ENCODE peak calls at places on chromosomes 4 and X, in nine cellular contexts. M is K562, E is GM12878, D is suprapubic skin, W is transverse colon, A is HepG2, I is A549, K is upper lobe of left lung, T is SK-N-SH. Y is an unnamed sample.

GRCh38 chrX:152817082-152817744 is 13.3 kb downstream of the CETN2 start:
- DNase-seq in D (no peak), A (no peak), T (peak; percentile 43), E (no peak), M (peak; percentile 53), K (no peak), I (no peak), W (peak; percentile 26), Y (no peak)

GRCh38 chr4:27861381-27861787 is 1000.7 kb downstream of the STIM2 start:
- DNase-seq in T (peak; percentile 0), D (no peak), E (no peak), W (no peak), M (no peak), K (no peak), A (peak; percentile 25), I (no peak), Y (peak; percentile 48)

GRCh38 chrX:14776901-14777300 is 96.0 kb downstream of the FANCB start:
- DNase-seq in E (no peak), A (no peak), I (no peak), W (no peak), K (no peak), M (no peak), T (no peak), D (no peak), Y (no peak)

GRCh38 chrX:53018627-53019026 is 30.0 kb upstream of the GPR173 start:
- DNase-seq in K (no peak), T (no peak), W (no peak), E (no peak), M (no peak), I (no peak), A (peak; percentile 3), D (no peak), Y (no peak)

GRCh38 chrX:108307408-108308085 is 130.7 kb downstream of the COL4A6 start:
- DNase-seq in I (no peak), A (peak; percentile 78), W (no peak), T (no peak), K (no peak), D (no peak), M (no peak), E (no peak), Y (peak; percentile 60)

GRCh38 chr4:115234405-115235093 is 121.1 kb upstream of the NDST4 start:
- DNase-seq in M (no peak), A (peak; percentile 5), T (peak; percentile 15), I (no peak), W (no peak), K (no peak), E (peak; percentile 12), D (no peak), Y (no peak)

GRCh38 chr4:54254116-54254914 is 25.2 kb downstream of the PDGFRA start:
- DNase-seq in E (no peak), K (no peak), M (no peak), W (no peak), A (no peak), T (no peak), D (no peak), I (no peak), Y (no peak)

GRCh38 chrX:47209508-47210238 is 8.8 kb upstream of the CDK16 start:
- DNase-seq in E (no peak), K (no peak), W (no peak), M (no peak), I (no peak), D (no peak), A (no peak), T (no peak), Y (no peak)

DNA sequence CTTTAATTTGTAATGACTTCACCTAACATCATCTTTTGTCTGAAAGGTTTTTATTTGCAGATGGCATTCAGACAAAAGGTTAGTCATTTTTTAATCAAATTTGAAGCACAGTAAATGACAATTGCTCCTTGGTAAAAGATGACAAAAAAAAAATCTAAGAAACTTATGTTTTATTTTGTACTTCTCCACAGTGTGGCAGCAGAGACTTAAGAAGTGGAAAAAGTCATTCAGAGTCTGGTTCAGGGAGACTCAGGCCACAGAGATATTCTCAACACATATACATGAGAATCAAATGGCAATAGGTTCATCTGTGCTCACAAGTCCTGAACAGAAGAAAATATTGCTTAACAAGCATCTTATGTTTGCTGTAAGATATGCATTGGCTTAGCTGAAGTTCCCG is 436.2 kb downstream of the KCNIP4 start:
- DNase-seq in T (peak; percentile 46), W (no peak), I (peak; percentile 0), M (no peak), E (no peak), D (no peak), A (no peak), K (no peak), Y (no peak)
- TF ChIP-seq EP300 in T (no peak), W (no peak), I (no peak), M (no peak), E (no peak), D (no peak), A (no peak), K (no peak), Y (no peak)

GRCh38 chr4:73870778-73871177 is 1.6 kb downstream of the CXCL1 start:
- DNase-seq in D (no peak), A (no peak), W (no peak), K (no peak), E (no peak), T (no peak), M (no peak), I (no peak), Y (no peak)
- H3K4me1 ChIP-seq in D (peaks cover 20% of the 10 kb centered on the region), A (peaks cover 8% of the 10 kb centered on the region), W (no peaks in the 10 kb centered on the region), K (peaks cover 19% of the 10 kb centered on the region), E (no peaks in the 10 kb centered on the region), T (no peaks in the 10 kb centered on the region), M (peaks cover 9% of the 10 kb centered on the region), I (peaks cover 35% of the 10 kb centered on the region), Y (peaks cover 20% of the 10 kb centered on the region)

DNA sequence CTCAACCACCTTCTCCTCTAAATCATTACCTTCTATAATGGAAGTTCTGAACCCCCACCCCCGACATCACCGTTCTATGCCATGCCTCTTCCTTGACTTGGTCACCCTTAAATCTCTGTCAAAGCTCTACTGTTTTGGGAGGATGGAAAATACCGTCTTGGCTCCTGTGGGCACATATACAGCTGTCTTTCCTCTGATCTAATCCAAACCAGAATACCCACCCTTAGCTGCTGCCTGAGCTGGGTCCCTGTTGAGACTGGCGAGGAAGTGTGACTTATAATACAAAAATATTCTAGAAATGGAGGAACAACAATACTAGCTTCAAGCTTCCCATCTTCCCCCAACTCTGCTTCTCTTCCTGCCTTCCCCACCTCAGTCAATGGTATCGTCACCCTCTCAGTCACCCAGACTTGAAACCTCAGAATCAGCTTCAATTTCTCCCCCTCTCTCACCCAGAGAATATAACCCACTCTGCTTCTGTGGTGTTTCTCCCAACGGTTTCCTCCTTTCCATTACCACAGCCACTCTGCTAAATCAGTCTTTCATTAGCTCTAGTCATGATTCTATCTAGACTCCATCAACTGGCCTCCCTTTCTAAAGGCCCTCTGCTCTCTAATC is 583 bp upstream of the IL2RG start:
- DNase-seq in T (no peak), D (no peak), W (no peak), E (no peak), A (no peak), M (no peak), K (no peak), I (no peak), Y (no peak)
- H3K27ac ChIP-seq in T (no peak overlapping the region), D (no peak overlapping the region), W (peak overlapping the region; percentile 84), E (peak overlapping the region; percentile 82), A (no peak overlapping the region), M (peak overlapping the region; percentile 65), K (peak overlapping the region; percentile 35), I (no peak overlapping the region), Y (peak overlapping the region; percentile 55)

DNA sequence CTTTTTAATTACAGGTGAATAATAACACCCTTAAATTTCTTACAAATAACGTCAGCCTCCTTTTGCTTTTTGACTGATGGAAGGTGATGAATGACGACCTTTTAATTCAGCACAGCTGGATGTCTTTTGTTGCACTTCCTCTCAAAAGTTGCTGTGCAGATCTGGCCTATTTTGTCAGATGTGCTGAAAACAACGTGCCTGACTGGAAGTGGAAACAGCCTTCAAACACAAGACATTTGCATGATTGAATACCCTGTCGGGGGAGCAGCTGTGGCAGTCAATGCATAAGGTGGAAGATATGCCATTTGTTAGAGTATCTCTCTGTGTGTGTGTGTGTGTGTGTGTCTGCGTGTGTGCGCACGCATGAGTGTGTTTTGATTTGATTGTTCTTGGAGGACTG is 579.7 kb downstream of the SPRY1 start:
- DNase-seq in E (no peak), W (no peak), T (no peak), M (no peak), K (no peak), A (no peak), I (no peak), D (no peak), Y (no peak)
- TF ChIP-seq EP300 in E (no peak), W (no peak), T (no peak), M (no peak), K (no peak), A (no peak), I (no peak), D (no peak), Y (no peak)

Y was measured in stomach.